ENCODE peak calls at places on chromosomes 16 and 17, in four cellular contexts. W is A549, E is WTC11, Q is HepG2. D is an unnamed sample.

GRCh38 chr17:1565860-1566259 is 3.3 kb upstream of the PITPNA start:
- DNase-seq in W (no peak), E (no peak), Q (no peak), D (no peak)

GRCh38 chr16:14300631-14301149 is 229.6 kb downstream of the MRTFB start:
- DNase-seq in W (peak; percentile 78), E (peak; percentile 59), Q (peak; percentile 88), D (peak; percentile 52)

GRCh38 chr16:68238029-68238345 is 2.1 kb upstream of the ESRP2 start:
- DNase-seq in W (no peak), E (no peak), Q (no peak), D (no peak)

GRCh38 chr16:73050115-73051099 is 2.5 kb upstream of the ZFHX3 start:
- DNase-seq in W (no peak), E (no peak), Q (no peak), D (no peak)

GRCh38 chr17:66567234-66568170 is 265.1 kb downstream of the PRKCA start:
- DNase-seq in W (peak; percentile 78), E (peak; percentile 89), Q (peak; percentile 73), D (peak; percentile 63)

GRCh38 chr16:27320261-27321012 is 6.7 kb downstream of the IL4R start:
- DNase-seq in W (no peak), E (no peak), Q (no peak), D (no peak)

GRCh38 chr16:79278506-79278905 is 322.0 kb downstream of the MAF start:
- DNase-seq in W (no peak), E (no peak), Q (no peak), D (no peak)

GRCh38 chr17:36808181-36808661 is 129.1 kb upstream of the LHX1 start:
- DNase-seq in W (no peak), E (peak; percentile 67), Q (no peak), D (peak; percentile 43)

GRCh38 chr16:11586856-11587642 is at the start of gene LITAF:
- DNase-seq in W (peak; percentile 67), E (peak; percentile 59), Q (no peak), D (peak; percentile 55)

GRCh38 chr17:78421534-78422266 is 43.3 kb downstream of the PGS1 start:
- DNase-seq in W (peak; percentile 95), E (peak; percentile 91), Q (peak; percentile 100), D (peak; percentile 95)

GRCh38 chr17:11928436-11928835 is 68.8 kb downstream of the ZNF18 start:
- DNase-seq in W (no peak), E (no peak), Q (peak; percentile 54), D (peak; percentile 40)

GRCh38 chr17:76577876-76578275 is 7.8 kb downstream of the ST6GALNAC2 start:
- DNase-seq in W (no peak), E (no peak), Q (no peak), D (peak; percentile 84)

GRCh38 chr17:47670064-47670463 is 20.3 kb downstream of the KPNB1 start:
- DNase-seq in W (no peak), E (no peak), Q (no peak), D (no peak)

GRCh38 chr17:77228224-77229215 is 87.8 kb downstream of the SEC14L1 start:
- DNase-seq in W (no peak), E (no peak), Q (no peak), D (no peak)

GRCh38 chr16:15752717-15753488 is 102.9 kb downstream of the NDE1 start:
- DNase-seq in W (no peak), E (no peak), Q (no peak), D (no peak)

GRCh38 chr17:56478836-56479447 is 114.6 kb upstream of the NOG start:
- DNase-seq in W (peak; percentile 25), E (peak; percentile 33), Q (peak; percentile 41), D (peak; percentile 18)

GRCh38 chr17:45757431-45758218 is 26.5 kb upstream of the CRHR1 start:
- DNase-seq in W (no peak), E (no peak), Q (no peak), D (no peak)

GRCh38 chr16:30923554-30924085 is at the start of gene FBXL19:
- DNase-seq in W (no peak), E (peak; percentile 68), Q (no peak), D (no peak)

GRCh38 chr16:48112603-48113400 is 43.0 kb downstream of the ABCC12 start:
- DNase-seq in W (no peak), E (no peak), Q (no peak), D (no peak)

GRCh38 chr16:89616576-89617437 is 3.4 kb downstream of the DPEP1 start:
- DNase-seq in W (no peak), E (no peak), Q (no peak), D (no peak)

GRCh38 chr17:82301916-82302497 is 15.4 kb downstream of the CD7 start:
- DNase-seq in W (no peak), E (no peak), Q (no peak), D (peak; percentile 31)

GRCh38 chr16:2686912-2687507 is 4.7 kb downstream of the KCTD5 start:
- DNase-seq in W (no peak), E (no peak), Q (no peak), D (peak; percentile 44)

GRCh38 chr17:77723909-77724875 is 234.3 kb upstream of the TNRC6C start:
- DNase-seq in W (no peak), E (no peak), Q (no peak), D (no peak)

GRCh38 chr17:2068101-2068518 is 13.2 kb downstream of the HIC1 start:
- DNase-seq in W (no peak), E (no peak), Q (no peak), D (no peak)

GRCh38 chr16:83433201-83433600 is 374.6 kb upstream of the HSBP1 start:
- DNase-seq in W (no peak), E (no peak), Q (no peak), D (no peak)

GRCh38 chr17:80254396-80255241 is 6.0 kb upstream of the RNF213 start:
- DNase-seq in W (peak; percentile 97), E (no peak), Q (peak; percentile 88), D (peak; percentile 93)

GRCh38 chr17:14748036-14748715 is 447.3 kb downstream of the HS3ST3B1 start:
- DNase-seq in W (no peak), E (no peak), Q (no peak), D (no peak)

GRCh38 chr16:4082474-4083044 is 33.7 kb downstream of the ADCY9 start:
- DNase-seq in W (no peak), E (no peak), Q (no peak), D (no peak)

GRCh38 chr16:16022683-16023064 is 73.3 kb downstream of the ABCC1 start:
- DNase-seq in W (no peak), E (no peak), Q (no peak), D (peak; percentile 61)

GRCh38 chr17:47203984-47204721 is 5.0 kb upstream of the MYL4 start:
- DNase-seq in W (no peak), E (no peak), Q (no peak), D (no peak)

GRCh38 chr17:1764274-1764673 is 2.4 kb downstream of the SERPINF1 start:
- DNase-seq in W (no peak), E (no peak), Q (no peak), D (no peak)

GRCh38 chr17:28552201-28552999 is at the start of gene UNC119:
- DNase-seq in W (peak; percentile 89), E (peak; percentile 83), Q (peak; percentile 38), D (peak; percentile 97)

GRCh38 chr16:22623351-22623781 is 112.7 kb downstream of the NPIPB5 start:
- DNase-seq in W (no peak), E (no peak), Q (no peak), D (no peak)

DNA sequence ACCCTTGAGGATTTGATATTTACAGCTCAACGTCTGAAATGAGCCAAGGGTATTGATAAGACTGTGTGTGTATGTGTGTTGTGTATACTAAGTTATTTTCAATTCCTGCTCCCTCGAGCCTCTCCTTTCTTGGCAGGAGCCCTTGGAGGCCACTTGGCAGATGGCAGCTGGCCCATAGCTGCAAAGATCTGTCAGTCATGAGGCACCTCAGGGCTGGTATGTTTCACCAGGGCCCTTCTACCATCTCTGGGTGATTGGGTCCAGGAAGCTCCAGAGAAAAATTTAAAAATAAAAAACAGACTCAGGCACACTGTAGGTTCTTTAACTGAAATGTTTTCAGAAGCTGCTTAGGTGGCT is 355.7 kb downstream of the HAPSTR1 start:
- DNase-seq in W (no peak), E (no peak), Q (no peak), D (no peak)
- TF ChIP-seq NR3C1 in W (no peak), E (no peak), Q (no peak), D (no peak)

GRCh38 chr17:50151041-50151936 is 812 bp upstream of the PPP1R9B start:
- DNase-seq in W (peak; percentile 97), E (peak; percentile 92), Q (peak; percentile 80), D (peak; percentile 94)

GRCh38 chr17:50150354-50151040 is at the start of gene PPP1R9B:
- DNase-seq in W (no peak), E (no peak), Q (no peak), D (no peak)

GRCh38 chr17:50149099-50149424 is 1.4 kb downstream of the PPP1R9B start:
- DNase-seq in W (no peak), E (no peak), Q (no peak), D (no peak)

GRCh38 chr17:50148226-50149098 is 2.0 kb downstream of the PPP1R9B start:
- DNase-seq in W (peak; percentile 86), E (no peak), Q (peak; percentile 51), D (peak; percentile 57)

GRCh38 chr17:50149425-50150353 is 788 bp downstream of the PPP1R9B start:
- DNase-seq in W (no peak), E (no peak), Q (no peak), D (peak; percentile 67)
- TF ChIP-seq NR3C1 in W (no peak), E (no peak), Q (no peak), D (no peak)

DNA sequence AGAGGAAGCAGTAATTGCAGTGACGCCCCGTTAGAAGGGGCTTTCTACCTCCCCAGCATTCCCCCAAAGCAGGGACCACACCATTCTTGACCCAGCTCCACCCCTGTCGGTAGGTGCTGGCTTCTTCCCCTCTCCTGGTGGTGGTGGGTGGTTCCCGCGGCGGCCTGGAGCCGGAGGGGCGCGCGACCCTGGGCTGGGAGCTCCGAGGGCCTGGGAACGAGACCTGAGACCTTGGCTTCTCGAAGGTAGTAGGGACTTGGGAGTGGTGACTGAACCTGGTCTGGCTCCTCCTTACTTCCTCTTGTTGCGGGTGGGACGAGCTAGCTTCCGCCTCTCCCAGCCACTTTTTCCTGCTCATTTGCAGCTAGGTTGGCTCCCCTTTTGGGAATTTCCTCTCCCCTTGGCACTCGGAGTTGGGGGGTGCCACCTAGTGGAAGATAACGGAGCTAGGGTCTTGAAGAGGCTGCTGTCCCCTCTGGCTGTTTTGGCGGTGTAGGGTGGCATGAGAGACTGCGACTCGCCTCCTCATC is 460 bp downstream of the GRN start:
- DNase-seq in W (peak; percentile 82), E (peak; percentile 81), Q (peak; percentile 79), D (peak; percentile 64)
- TF ChIP-seq NR3C1 in W (no peak), E (no peak), Q (no peak), D (no peak)

DNA sequence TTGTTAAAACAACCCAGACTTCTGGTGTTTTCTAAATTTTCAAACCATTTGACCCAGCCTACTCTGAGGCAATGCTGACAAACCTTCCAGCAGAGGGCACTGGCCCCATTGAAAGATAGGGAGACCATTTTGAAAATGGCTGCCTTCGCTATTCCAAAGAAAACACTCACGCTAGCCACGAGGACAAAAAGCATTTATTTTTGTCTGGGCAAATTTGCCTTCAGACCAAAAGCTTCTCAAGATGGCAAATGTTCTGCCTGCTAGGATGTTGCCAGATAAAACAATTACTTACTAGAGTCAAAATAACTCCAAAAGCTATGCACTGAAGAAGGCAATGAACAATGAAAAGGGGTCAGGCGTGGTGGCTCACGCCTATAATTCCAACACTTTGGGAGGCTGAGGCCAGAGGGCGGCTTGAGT is 296.7 kb upstream of the IRX5 start:
- DNase-seq in W (peak; percentile 38), E (peak; percentile 53), Q (peak; percentile 14), D (peak; percentile 48)
- TF ChIP-seq NR3C1 in W (no peak), E (no peak), Q (no peak), D (no peak)

GRCh38 chr17:41496803-41497484 is 7.2 kb upstream of the KRT36 start:
- DNase-seq in W (peak; percentile 95), E (peak; percentile 81), Q (peak; percentile 86), D (peak; percentile 91)
- TF ChIP-seq NR3C1 in W (no peak), E (no peak), Q (no peak), D (no peak)